ENCODE peak calls at places on chromosomes 4 and X, in six cellular contexts. W, A, B, S, T and O are unnamed samples.
A peak's percentile ranks its signal among the peaks of the same experiment; 100 is the strongest.

GRCh38 chr4:101200561-101200960 is 146.8 kb downstream of the PPP3CA start:
- DNase-seq in A (no peak), B (peak; percentile 89), S (no peak), W (peak; percentile 89), T (peak; percentile 99), O (no peak)

GRCh38 chr4:143089291-143089690 is 95.4 kb upstream of the USP38 start:
- DNase-seq in T (no peak), B (no peak), A (no peak), S (no peak), W (no peak), O (no peak)

GRCh38 chrX:41002021-41002420 is 83.2 kb upstream of the USP9X start:
- DNase-seq in A (no peak), W (no peak), T (no peak), S (no peak), B (peak; percentile 64), O (no peak)

GRCh38 chrX:9517062-9517461 is 52.2 kb downstream of the TBL1X start:
- DNase-seq in A (no peak), S (no peak), W (no peak), T (no peak), B (no peak), O (peak; percentile 14)

GRCh38 chrX:19085975-19086772 is 36.1 kb downstream of the ADGRG2 start:
- DNase-seq in S (no peak), T (peak; percentile 12), B (no peak), W (no peak), A (peak; percentile 8), O (no peak)

GRCh38 chr4:145103496-145103895 is 5.4 kb downstream of the ABCE1 start:
- DNase-seq in W (no peak), A (no peak), T (no peak), S (no peak), B (no peak), O (no peak)

GRCh38 chrX:137654481-137654880 is 88.6 kb downstream of the ZIC3 start:
- DNase-seq in S (no peak), T (no peak), A (no peak), W (no peak), B (no peak), O (no peak)

GRCh38 chr4:533318-534100 is 34.5 kb downstream of the PIGG start:
- DNase-seq in A (no peak), T (no peak), B (no peak), W (no peak), S (no peak), O (peak; percentile 41)

GRCh38 chrX:50081282-50081955 is 119.4 kb downstream of the AKAP4 start:
- DNase-seq in T (peak; percentile 13), S (no peak), W (no peak), A (peak; percentile 29), B (peak; percentile 37), O (no peak)

GRCh38 chrX:11666180-11666579 is 460 bp upstream of the ARHGAP6 start:
- DNase-seq in B (no peak), S (no peak), W (no peak), T (no peak), A (peak; percentile 67), O (no peak)

GRCh38 chr4:142452132-142452855 is 393.8 kb downstream of the INPP4B start:
- DNase-seq in W (no peak), A (no peak), T (peak; percentile 73), S (no peak), B (no peak), O (no peak)

GRCh38 chr4:170400346-170400745 is 310.6 kb upstream of the AADAT start:
- DNase-seq in A (no peak), W (no peak), S (no peak), T (peak; percentile 33), B (no peak), O (no peak)

GRCh38 chr4:29581469-29581868 is 1138.7 kb upstream of the PCDH7 start:
- DNase-seq in W (no peak), B (no peak), A (no peak), T (no peak), S (no peak), O (no peak)

GRCh38 chr4:139279723-139280620 is at the start of gene MGARP:
- DNase-seq in T (peak; percentile 35), W (no peak), A (peak; percentile 17), S (peak; percentile 50), B (peak; percentile 10), O (no peak)

GRCh38 chrX:109475174-109475891 is 6.6 kb downstream of the GUCY2F start:
- DNase-seq in S (no peak), T (peak; percentile 44), A (peak; percentile 11), W (no peak), B (peak; percentile 54), O (no peak)

GRCh38 chrX:13493659-13494058 is 75.7 kb upstream of the EGFL6 start:
- DNase-seq in B (no peak), T (no peak), W (no peak), S (no peak), A (no peak), O (no peak)

GRCh38 chr4:3361896-3362295 is 69.1 kb downstream of the RGS12 start:
- DNase-seq in W (no peak), A (no peak), B (no peak), S (no peak), T (no peak), O (peak; percentile 55)

GRCh38 chr4:185847352-185848078 is 35.5 kb upstream of the SORBS2 start:
- DNase-seq in T (peak; percentile 86), S (no peak), B (peak; percentile 77), A (no peak), W (peak; percentile 28), O (no peak)

GRCh38 chr4:145299380-145300076 is 119.1 kb upstream of the OTUD4 start:
- DNase-seq in A (peak; percentile 91), B (no peak), W (no peak), S (no peak), T (peak; percentile 98), O (no peak)

GRCh38 chr4:127523369-127523768 is 109.4 kb upstream of the INTU start:
- DNase-seq in T (no peak), W (no peak), A (no peak), B (no peak), S (no peak), O (no peak)

GRCh38 chr4:168882650-168883233 is 127.3 kb downstream of the CBR4 start:
- DNase-seq in T (peak; percentile 79), B (peak; percentile 42), A (no peak), S (no peak), W (peak; percentile 34), O (no peak)

GRCh38 chr4:121189811-121190210 is 25.7 kb upstream of the TNIP3 start:
- DNase-seq in S (peak; percentile 73), T (no peak), A (peak; percentile 72), B (no peak), W (no peak), O (no peak)

DNA sequence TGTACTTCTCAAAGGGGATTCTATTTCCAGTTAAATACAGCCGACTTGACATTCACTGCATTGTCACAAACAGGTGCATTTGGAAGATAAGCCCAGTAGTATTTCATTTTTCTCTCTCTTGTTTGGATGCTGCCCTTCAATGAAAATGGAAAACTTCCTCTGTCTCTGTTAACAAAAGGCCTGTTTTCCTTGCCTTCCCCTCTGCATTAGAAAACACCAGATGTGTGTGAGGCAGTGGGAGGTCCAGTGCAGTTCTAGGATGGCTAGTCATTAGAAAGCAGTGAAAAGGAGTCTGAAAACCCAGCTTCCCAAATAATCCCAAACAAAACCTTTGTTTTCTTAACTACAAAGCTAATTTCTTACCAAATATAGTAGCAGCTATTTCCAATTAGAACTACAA is 451.9 kb upstream of the RPS6KA3 start:
- DNase-seq in B (no peak), A (no peak), T (no peak), S (no peak), W (no peak), O (no peak)
- TF ChIP-seq CTCF in B (no peak), A (no peak), T (no peak), S (no peak), W (no peak), O (no peak)

GRCh38 chr4:68175562-68176155 is 46.0 kb upstream of the TMPRSS11F start:
- DNase-seq in B (peak; percentile 42), S (no peak), T (peak; percentile 64), A (peak; percentile 62), W (peak; percentile 21), O (no peak)

GRCh38 chr4:68176904-68177303 is 47.2 kb upstream of the TMPRSS11F start:
- DNase-seq in T (no peak), A (no peak), W (no peak), S (no peak), B (no peak), O (no peak)

GRCh38 chr4:68182382-68182820 is 52.7 kb upstream of the TMPRSS11F start:
- DNase-seq in W (no peak), S (no peak), T (no peak), B (no peak), A (no peak), O (no peak)

GRCh38 chr4:68180858-68181531 is 51.3 kb upstream of the TMPRSS11F start:
- DNase-seq in S (no peak), T (peak; percentile 30), A (no peak), W (peak; percentile 50), B (peak; percentile 52), O (no peak)

DNA sequence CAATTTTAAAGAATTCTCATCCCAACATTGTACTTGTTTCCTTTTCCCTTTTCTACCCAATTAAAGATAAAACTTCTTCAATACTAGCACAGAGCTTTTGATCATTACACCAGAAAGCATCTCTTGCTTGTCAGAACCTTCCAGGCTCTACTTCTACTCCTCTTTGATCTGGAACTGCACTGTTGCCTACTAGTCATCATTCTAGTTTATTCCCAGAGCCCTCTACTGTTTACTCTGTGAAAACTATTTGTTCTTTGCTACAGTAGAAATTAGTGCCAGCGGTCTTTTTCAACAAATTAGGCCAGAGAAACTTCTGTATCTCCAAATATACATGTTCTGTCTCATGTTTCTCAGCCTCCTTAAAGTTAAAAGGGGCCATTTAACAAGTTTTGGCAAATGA is 46.8 kb upstream of the TMPRSS11F start:
- DNase-seq in T (no peak), B (no peak), S (no peak), A (no peak), W (no peak), O (no peak)
- H3K4me3 ChIP-seq in T (no peak overlapping the region), B (no peak overlapping the region), S (no peak overlapping the region), A (no peak overlapping the region), W (no peak overlapping the region), O (no peak overlapping the region)

DNA sequence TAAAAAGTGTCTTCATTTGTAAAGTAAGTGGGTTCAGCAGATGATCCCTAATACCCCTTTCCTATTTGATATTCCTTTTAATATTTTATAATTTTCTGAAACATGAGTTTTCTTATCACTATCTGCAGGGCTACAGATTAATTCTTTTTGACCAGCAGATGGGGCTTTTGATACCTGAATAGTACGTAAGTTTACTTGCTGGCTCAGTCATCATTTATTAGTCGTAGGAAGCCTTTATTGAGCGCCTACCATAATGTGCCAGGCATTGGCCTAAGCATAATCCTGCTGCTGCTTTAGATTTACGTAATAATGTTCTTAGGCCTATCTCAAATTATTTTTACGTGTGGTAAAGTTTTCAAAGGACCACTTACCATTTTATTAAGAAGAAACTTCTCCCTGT is 33.1 kb downstream of the OSTC start:
- DNase-seq in B (peak; percentile 27), T (peak; percentile 56), S (no peak), W (no peak), A (peak; percentile 28), O (no peak)
- TF ChIP-seq CTCF in B (peak; percentile 44), T (peak; percentile 48), S (no peak), W (peak; percentile 31), A (peak; percentile 1), O (no peak)

GRCh38 chrX:141341341-141341740 is 99.0 kb upstream of the SPANXC start:
- DNase-seq in B (peak; percentile 87), T (peak; percentile 78), S (no peak), W (peak; percentile 7), A (no peak), O (no peak)
- H3K4me3 ChIP-seq in B (peak overlapping the region; percentile 22), T (no peak overlapping the region), S (no peak overlapping the region), W (no peak overlapping the region), A (no peak overlapping the region), O (no peak overlapping the region)

GRCh38 chr4:163048447-163048846 is 118.2 kb downstream of the NAF1 start:
- DNase-seq in A (peak; percentile 47), T (peak; percentile 32), W (no peak), B (peak; percentile 36), S (no peak), O (no peak)
- TF ChIP-seq CTCF in A (peak; percentile 52), T (peak; percentile 55), W (peak; percentile 49), B (peak; percentile 37), S (no peak), O (peak; percentile 17)